ENCODE peak calls at places on chromosomes 5 and 9, in five cellular contexts. One of them, this sample, is unnamed.

GRCh38 chr9:127785933-127786772 is at the start of gene CDK9:
- DNase-seq in GOT3: peak
- DNase-seq in amygdala: peak
- DNase-seq in RPMI7951: peak
- DNase-seq in NCI-H510A treated with DMSO at 0.1 percent for 48 hours: peak
- DNase-seq in this sample: no peak

GRCh38 chr5:128516978-128517377 is 21.1 kb downstream of the FBN2 start:
- DNase-seq in NCI-H510A treated with DMSO at 0.1 percent for 48 hours: no peak
- DNase-seq in RPMI7951: no peak
- DNase-seq in GOT3: no peak
- DNase-seq in amygdala: no peak
- DNase-seq in this sample: no peak

GRCh38 chr9:2778816-2779215 is 61.5 kb downstream of the KCNV2 start:
- DNase-seq in RPMI7951: no peak
- DNase-seq in NCI-H510A treated with DMSO at 0.1 percent for 48 hours: no peak
- DNase-seq in GOT3: no peak
- DNase-seq in amygdala: no peak
- DNase-seq in this sample: no peak

GRCh38 chr5:158565017-158565789 is 534.5 kb downstream of the EBF1 start:
- DNase-seq in NCI-H510A treated with DMSO at 0.1 percent for 48 hours: no peak
- DNase-seq in GOT3: no peak
- DNase-seq in amygdala: no peak
- DNase-seq in RPMI7951: no peak
- DNase-seq in this sample: no peak

GRCh38 chr5:123882946-123883345 is 371.0 kb downstream of the CSNK1G3 start:
- DNase-seq in NCI-H510A treated with DMSO at 0.1 percent for 48 hours: no peak
- DNase-seq in amygdala: no peak
- DNase-seq in GOT3: no peak
- DNase-seq in RPMI7951: peak
- DNase-seq in this sample: no peak

GRCh38 chr9:134482226-134482625 is 156.0 kb downstream of the RXRA start:
- DNase-seq in RPMI7951: no peak
- DNase-seq in NCI-H510A treated with DMSO at 0.1 percent for 48 hours: no peak
- DNase-seq in amygdala: no peak
- DNase-seq in GOT3: no peak
- DNase-seq in this sample: no peak

GRCh38 chr9:132404228-132404881 is 2.3 kb downstream of the TTF1 start:
- DNase-seq in amygdala: no peak
- DNase-seq in NCI-H510A treated with DMSO at 0.1 percent for 48 hours: no peak
- DNase-seq in GOT3: no peak
- DNase-seq in RPMI7951: no peak
- DNase-seq in this sample: no peak

GRCh38 chr9:110977259-110977709 is 61.0 kb downstream of the LPAR1 start:
- DNase-seq in amygdala: no peak
- DNase-seq in GOT3: no peak
- DNase-seq in RPMI7951: peak
- DNase-seq in NCI-H510A treated with DMSO at 0.1 percent for 48 hours: no peak
- DNase-seq in this sample: no peak

GRCh38 chr9:86563350-86563749 is 209.1 kb upstream of the TUT7 start:
- DNase-seq in GOT3: no peak
- DNase-seq in RPMI7951: no peak
- DNase-seq in amygdala: no peak
- DNase-seq in NCI-H510A treated with DMSO at 0.1 percent for 48 hours: no peak
- DNase-seq in this sample: no peak

GRCh38 chr9:127166651-127167524 is 44.5 kb upstream of the ANGPTL2 start:
- DNase-seq in GOT3: no peak
- DNase-seq in RPMI7951: peak
- DNase-seq in amygdala: no peak
- DNase-seq in NCI-H510A treated with DMSO at 0.1 percent for 48 hours: peak
- DNase-seq in this sample: no peak

GRCh38 chr5:82399111-82399510 is 121.0 kb upstream of the RPS23 start:
- DNase-seq in NCI-H510A treated with DMSO at 0.1 percent for 48 hours: no peak
- DNase-seq in amygdala: no peak
- DNase-seq in GOT3: no peak
- DNase-seq in RPMI7951: no peak
- DNase-seq in this sample: no peak

GRCh38 chr9:87640385-87640795 is 85.5 kb upstream of the CTSL start:
- DNase-seq in GOT3: no peak
- DNase-seq in NCI-H510A treated with DMSO at 0.1 percent for 48 hours: no peak
- DNase-seq in RPMI7951: peak
- DNase-seq in amygdala: no peak
- DNase-seq in this sample: no peak

GRCh38 chr5:146007973-146008372 is 71.6 kb downstream of the SH3RF2 start:
- DNase-seq in amygdala: no peak
- DNase-seq in GOT3: no peak
- DNase-seq in RPMI7951: no peak
- DNase-seq in NCI-H510A treated with DMSO at 0.1 percent for 48 hours: no peak
- DNase-seq in this sample: no peak

GRCh38 chr5:143154495-143155375 is 248.8 kb downstream of the NR3C1 start:
- DNase-seq in amygdala: no peak
- DNase-seq in GOT3: no peak
- DNase-seq in NCI-H510A treated with DMSO at 0.1 percent for 48 hours: no peak
- DNase-seq in RPMI7951: peak
- DNase-seq in this sample: no peak

GRCh38 chr5:53126514-53126913 is 17.0 kb upstream of the MOCS2 start:
- DNase-seq in RPMI7951: peak
- DNase-seq in amygdala: no peak
- DNase-seq in NCI-H510A treated with DMSO at 0.1 percent for 48 hours: no peak
- DNase-seq in GOT3: no peak
- DNase-seq in this sample: no peak

GRCh38 chr5:22916393-22916792 is 63.2 kb upstream of the CDH12 start:
- DNase-seq in RPMI7951: no peak
- DNase-seq in amygdala: no peak
- DNase-seq in GOT3: no peak
- DNase-seq in NCI-H510A treated with DMSO at 0.1 percent for 48 hours: no peak
- DNase-seq in this sample: no peak

GRCh38 chr5:129716235-129717030 is 31.5 kb upstream of the MINAR2 start:
- DNase-seq in RPMI7951: no peak
- DNase-seq in GOT3: no peak
- DNase-seq in amygdala: no peak
- DNase-seq in NCI-H510A treated with DMSO at 0.1 percent for 48 hours: no peak
- DNase-seq in this sample: no peak

GRCh38 chr5:144697847-144698262 is 527.2 kb downstream of the KCTD16 start:
- DNase-seq in GOT3: peak
- DNase-seq in amygdala: no peak
- DNase-seq in RPMI7951: peak
- DNase-seq in NCI-H510A treated with DMSO at 0.1 percent for 48 hours: no peak
- DNase-seq in this sample: no peak

GRCh38 chr5:72441861-72442540 is 65.2 kb downstream of the ZNF366 start:
- DNase-seq in NCI-H510A treated with DMSO at 0.1 percent for 48 hours: no peak
- DNase-seq in RPMI7951: peak
- DNase-seq in GOT3: no peak
- DNase-seq in amygdala: no peak
- DNase-seq in this sample: no peak

GRCh38 chr9:118891213-118891612 is 478.0 kb downstream of the BRINP1 start:
- DNase-seq in NCI-H510A treated with DMSO at 0.1 percent for 48 hours: no peak
- DNase-seq in RPMI7951: no peak
- DNase-seq in amygdala: no peak
- DNase-seq in GOT3: no peak
- DNase-seq in this sample: no peak

GRCh38 chr9:14722391-14723035 is at the start of gene CER1:
- DNase-seq in NCI-H510A treated with DMSO at 0.1 percent for 48 hours: peak
- DNase-seq in RPMI7951: no peak
- DNase-seq in GOT3: no peak
- DNase-seq in amygdala: no peak
- DNase-seq in this sample: no peak

GRCh38 chr9:34377402-34377741 is 674 bp upstream of the MYORG start:
- DNase-seq in GOT3: no peak
- DNase-seq in NCI-H510A treated with DMSO at 0.1 percent for 48 hours: no peak
- DNase-seq in amygdala: no peak
- DNase-seq in RPMI7951: no peak
- DNase-seq in this sample: no peak

GRCh38 chr9:86955003-86955402 is 7.7 kb upstream of the GAS1 start:
- DNase-seq in GOT3: no peak
- DNase-seq in NCI-H510A treated with DMSO at 0.1 percent for 48 hours: no peak
- DNase-seq in RPMI7951: no peak
- DNase-seq in amygdala: no peak
- DNase-seq in this sample: no peak

GRCh38 chr5:92309336-92309991 is 926.3 kb upstream of the ARRDC3 start:
- DNase-seq in RPMI7951: peak
- DNase-seq in NCI-H510A treated with DMSO at 0.1 percent for 48 hours: peak
- DNase-seq in GOT3: no peak
- DNase-seq in amygdala: no peak
- DNase-seq in this sample: no peak

GRCh38 chr9:112104401-112104800 is 70.7 kb downstream of the SUSD1 start:
- DNase-seq in GOT3: no peak
- DNase-seq in NCI-H510A treated with DMSO at 0.1 percent for 48 hours: no peak
- DNase-seq in amygdala: no peak
- DNase-seq in RPMI7951: no peak
- DNase-seq in this sample: no peak

GRCh38 chr5:168947212-168947868 is 353.6 kb downstream of the SLIT3 start:
- DNase-seq in amygdala: no peak
- DNase-seq in RPMI7951: peak
- DNase-seq in GOT3: no peak
- DNase-seq in NCI-H510A treated with DMSO at 0.1 percent for 48 hours: peak
- DNase-seq in this sample: no peak

GRCh38 chr5:114438471-114438870 is 76.6 kb downstream of the KCNN2 start:
- DNase-seq in amygdala: no peak
- DNase-seq in NCI-H510A treated with DMSO at 0.1 percent for 48 hours: no peak
- DNase-seq in RPMI7951: no peak
- DNase-seq in GOT3: no peak
- DNase-seq in this sample: no peak

GRCh38 chr5:18216016-18216415 is 581.8 kb downstream of the TAF11L14 start:
- DNase-seq in NCI-H510A treated with DMSO at 0.1 percent for 48 hours: no peak
- DNase-seq in GOT3: no peak
- DNase-seq in amygdala: no peak
- DNase-seq in RPMI7951: no peak
- DNase-seq in this sample: no peak

GRCh38 chr9:132768932-132769894 is 98.9 kb downstream of the GTF3C4 start:
- DNase-seq in GOT3: no peak
- DNase-seq in amygdala: no peak
- DNase-seq in RPMI7951: peak
- DNase-seq in NCI-H510A treated with DMSO at 0.1 percent for 48 hours: peak
- DNase-seq in this sample: peak

GRCh38 chr5:33433303-33434255 is 7.2 kb upstream of the TARS1 start:
- DNase-seq in RPMI7951: no peak
- DNase-seq in amygdala: no peak
- DNase-seq in NCI-H510A treated with DMSO at 0.1 percent for 48 hours: no peak
- DNase-seq in GOT3: no peak
- DNase-seq in this sample: no peak